ENCODE peak calls at places on chromosome 16, in ten cellular contexts. W is heart left ventricle; Y is IMR-90; A is lower lobe of right lung; N is endodermal cell; S is tibial nerve; D is K562; H is breast epithelium; P is CD8-positive, alpha-beta T cell; X is mucosa of descending colon. V is an unnamed sample. For H3K4me1 and H3K36me3, the result is how much of the 10 kb centered on the place peaks cover.

GRCh38 chr16:89697616-89698331 is 3.7 kb downstream of the SPATA2L start:
- DNase-seq in Y (no peak), A (peak), N (peak), P (no peak), D (no peak), S (no peak), W (no peak), X (peak), H (no peak), V (no peak)

GRCh38 chr16:27699540-27699939 is 149.6 kb downstream of the KATNIP start:
- DNase-seq in H (peak), S (no peak), Y (no peak), N (no peak), P (no peak), A (no peak), X (no peak), W (no peak), D (no peak), V (no peak)

GRCh38 chr16:83953796-83954576 is 946 bp downstream of the OSGIN1 start:
- DNase-seq in N (peak), A (no peak), W (no peak), D (peak), Y (peak), H (no peak), X (no peak), S (no peak), P (no peak), V (no peak)

GRCh38 chr16:86240716-86241363 is 269.5 kb upstream of the FOXF1 start:
- DNase-seq in S (no peak), W (no peak), D (no peak), N (no peak), Y (no peak), A (no peak), X (no peak), P (no peak), H (no peak), V (no peak)

GRCh38 chr16:46426336-46426735 is 194.8 kb downstream of the SHCBP1 start:
- DNase-seq in W (no peak), D (no peak), P (no peak), A (no peak), S (no peak), X (no peak), Y (no peak), N (no peak), H (no peak), V (no peak)

GRCh38 chr16:1554826-1555445 is 21.5 kb downstream of the TMEM204 start:
- DNase-seq in S (no peak), H (no peak), X (no peak), N (no peak), D (peak), W (no peak), Y (no peak), P (no peak), A (no peak), V (no peak)

GRCh38 chr16:69561901-69562300 is 3.9 kb upstream of the NFAT5 start:
- DNase-seq in Y (no peak), A (no peak), D (no peak), S (no peak), N (no peak), X (no peak), P (no peak), H (no peak), W (no peak), V (no peak)

GRCh38 chr16:65574311-65574966 is 452.6 kb upstream of the CDH11 start:
- DNase-seq in X (no peak), P (no peak), W (no peak), Y (no peak), H (no peak), A (no peak), S (no peak), D (no peak), N (no peak), V (no peak)

GRCh38 chr16:81238296-81239011 is at the start of gene BCO1:
- DNase-seq in W (no peak), X (peak), S (no peak), A (no peak), Y (peak), H (no peak), N (peak), D (no peak), P (no peak), V (no peak)

GRCh38 chr16:12574721-12575120 is 229.0 kb downstream of the CPPED1 start:
- DNase-seq in S (no peak), H (no peak), Y (no peak), W (no peak), P (no peak), X (no peak), A (no peak), N (no peak), D (no peak), V (no peak)

GRCh38 chr16:4882633-4883285 is 35.5 kb downstream of the UBN1 start:
- DNase-seq in N (no peak), P (no peak), Y (peak), X (no peak), W (peak), H (peak), S (no peak), D (no peak), A (no peak), V (peak)

GRCh38 chr16:7405166-7405565 is 72.5 kb downstream of the RBFOX1 start:
- DNase-seq in S (no peak), Y (no peak), P (no peak), H (no peak), N (peak), A (peak), D (no peak), W (peak), X (peak), V (no peak)

GRCh38 chr16:86303787-86304685 is 206.3 kb upstream of the FOXF1 start:
- DNase-seq in X (peak), P (no peak), N (peak), S (no peak), D (no peak), Y (peak), W (no peak), H (no peak), A (no peak), V (no peak)

GRCh38 chr16:35492225-35492624 is 2032.8 kb downstream of the TP53TG3F start:
- DNase-seq in Y (no peak), N (no peak), P (no peak), A (no peak), W (no peak), X (no peak), H (no peak), D (no peak), S (no peak), V (no peak)

GRCh38 chr16:86929149-86929871 is 351.0 kb downstream of the FOXL1 start:
- DNase-seq in Y (peak), P (no peak), H (no peak), X (no peak), N (no peak), W (peak), D (peak), A (no peak), S (no peak), V (peak)

GRCh38 chr16:68090109-68090508 is 4.9 kb downstream of the NFATC3 start:
- DNase-seq in N (no peak), Y (no peak), H (no peak), P (no peak), W (no peak), S (no peak), X (no peak), A (no peak), D (no peak), V (no peak)

GRCh38 chr16:68087688-68088087 is 2.5 kb downstream of the NFATC3 start:
- DNase-seq in D (no peak), P (no peak), W (no peak), X (no peak), H (no peak), N (no peak), S (no peak), Y (no peak), A (no peak), V (no peak)

GRCh38 chr16:68086860-68087268 is 1.7 kb downstream of the NFATC3 start:
- DNase-seq in W (no peak), S (no peak), D (no peak), N (no peak), P (no peak), A (no peak), H (no peak), Y (no peak), X (no peak), V (no peak)

GRCh38 chr16:68089067-68089466 is 3.9 kb downstream of the NFATC3 start:
- DNase-seq in Y (no peak), S (no peak), D (no peak), A (no peak), H (no peak), N (no peak), X (no peak), W (no peak), P (no peak), V (no peak)

DNA sequence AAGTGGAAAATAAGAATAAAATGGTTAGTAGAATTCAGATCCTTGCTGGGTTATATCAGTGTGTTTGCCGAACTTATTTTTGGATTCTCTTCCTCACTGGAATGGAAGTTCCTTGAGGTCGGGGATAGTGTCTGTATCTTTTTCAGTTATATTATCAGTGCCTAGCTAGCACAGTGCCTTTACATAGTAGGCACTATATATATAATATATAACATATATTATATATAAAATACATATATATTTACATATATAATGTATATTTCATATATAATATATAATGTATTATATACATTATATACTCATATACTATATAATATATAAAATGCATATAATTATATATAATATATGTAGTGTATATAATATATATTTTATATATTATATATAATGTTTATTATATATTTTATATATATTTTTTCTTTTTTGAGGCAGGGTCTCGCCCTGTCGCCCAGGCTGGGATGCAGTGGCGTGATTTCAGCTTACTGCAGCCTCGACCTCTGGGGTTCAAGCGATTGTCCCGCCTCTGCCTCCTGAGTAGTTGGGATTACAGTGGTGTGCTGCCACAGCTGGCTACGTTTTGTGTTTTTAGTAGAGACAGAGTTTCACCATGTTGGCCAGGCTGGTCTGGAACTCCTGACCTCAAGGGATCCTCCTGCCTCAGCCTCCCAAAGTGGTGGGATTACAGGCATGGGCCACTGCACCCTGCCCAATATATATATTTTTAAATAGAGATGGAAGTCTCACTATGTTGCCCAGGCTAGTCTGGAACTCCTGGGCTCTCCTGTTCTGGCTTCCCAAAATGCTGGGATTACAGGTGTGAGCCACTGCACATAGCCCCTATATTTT is 3.2 kb downstream of the NFATC3 start:
- DNase-seq in H (no peak), X (no peak), D (no peak), W (no peak), A (no peak), N (no peak), S (no peak), Y (no peak), P (no peak), V (no peak)
- H3K4me1 ChIP-seq in H (under half), X (under half), D (under half), W (half or more), A (half or more), N (under half), S (under half), Y (under half), P (half or more), V (under half)

GRCh38 chr16:23532448-23532847 is 22.2 kb upstream of the GGA2 start:
- DNase-seq in H (no peak), P (no peak), N (no peak), Y (no peak), S (no peak), D (no peak), W (no peak), X (no peak), A (no peak), V (no peak)
- H3K36me3 ChIP-seq in H (under half), P (under half), N (half or more), Y (half or more), S (half or more), D (half or more), W (under half), X (under half), A (half or more), V (under half)

GRCh38 chr16:14303654-14304394 is 232.7 kb downstream of the MRTFB start:
- DNase-seq in H (no peak), W (no peak), S (no peak), P (no peak), Y (no peak), N (peak), A (no peak), D (peak), X (no peak), V (peak)
- H3K4me1 ChIP-seq in H (under half), W (under half), S (under half), P (under half), Y (under half), N (under half), A (under half), D (half or more), X (under half), V (under half)

DNA sequence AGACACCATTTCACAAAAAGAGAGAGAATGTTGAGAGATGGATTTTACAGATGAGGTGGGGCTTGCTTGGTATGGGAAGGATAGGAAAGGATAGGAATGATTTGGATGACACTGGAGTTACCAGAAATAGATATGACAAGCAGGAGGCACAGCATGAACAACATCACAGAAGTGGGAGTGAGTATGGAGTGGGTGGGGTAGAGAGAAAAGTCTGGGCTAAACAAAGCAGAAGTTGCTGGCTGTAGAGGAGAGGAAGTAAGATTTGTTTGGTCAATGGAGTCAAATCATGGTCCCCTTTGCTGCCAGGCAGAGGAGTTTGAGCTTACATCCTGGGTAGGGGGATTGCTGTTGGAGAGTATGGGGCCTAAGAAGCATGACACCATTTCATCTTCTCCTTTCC is 101.7 kb downstream of the VAT1L start:
- DNase-seq in A (no peak), Y (no peak), S (no peak), D (no peak), H (no peak), X (no peak), W (no peak), N (no peak), P (no peak), V (no peak)
- H3K36me3 ChIP-seq in A (under half), Y (under half), S (under half), D (under half), H (under half), X (under half), W (under half), N (under half), P (under half), V (under half)

GRCh38 chr16:49834496-49835009 is 21.4 kb downstream of the ZNF423 start:
- DNase-seq in Y (no peak), H (no peak), X (peak), S (no peak), D (no peak), P (no peak), N (peak), A (peak), W (no peak), V (peak)
- H3K4me1 ChIP-seq in Y (under half), H (under half), X (under half), S (under half), D (under half), P (under half), N (under half), A (half or more), W (half or more), V (under half)

GRCh38 chr16:29837833-29838232 is 17.6 kb downstream of the MVP start:
- DNase-seq in W (no peak), S (no peak), Y (peak), N (no peak), X (no peak), A (no peak), D (no peak), P (no peak), H (no peak), V (no peak)
- H3K36me3 ChIP-seq in W (under half), S (half or more), Y (half or more), N (under half), X (under half), A (half or more), D (under half), P (half or more), H (under half), V (under half)

GRCh38 chr16:75099738-75100615 is 16.6 kb downstream of the LDHD start:
- DNase-seq in A (peak), N (peak), S (no peak), W (peak), H (no peak), Y (no peak), X (no peak), P (no peak), D (no peak), V (no peak)
- H3K4me1 ChIP-seq in A (half or more), N (under half), S (under half), W (under half), H (under half), Y (under half), X (under half), P (under half), D (under half), V (under half)

GRCh38 chr16:16076400-16076901 is 127.0 kb downstream of the ABCC1 start:
- DNase-seq in H (no peak), Y (no peak), A (no peak), W (no peak), S (no peak), D (no peak), N (no peak), P (no peak), X (no peak), V (no peak)
- H3K36me3 ChIP-seq in H (under half), Y (half or more), A (half or more), W (under half), S (half or more), D (half or more), N (under half), P (under half), X (under half), V (under half)

V was measured in aorta.